ENCODE peak calls at places on chromosome 1, in seven cellular contexts. One of them, this sample, is unnamed.

GRCh38 chr1:193974286-193974798 is 787.9 kb upstream of the B3GALT2 start:
- DNase-seq in activated B cell treated with CpG ODN at 0.5 μM for 24 hours: no peak
- DNase-seq in foreskin fibroblast: no peak
- DNase-seq in prostate gland: no peak
- DNase-seq in GM20000: no peak
- DNase-seq in HFF-Myc: no peak
- DNase-seq in thoracic aorta: no peak
- DNase-seq in this sample: no peak

GRCh38 chr1:206736878-206737728 is 33.5 kb upstream of the IL19 start:
- DNase-seq in activated B cell treated with CpG ODN at 0.5 μM for 24 hours: no peak
- DNase-seq in foreskin fibroblast: no peak
- DNase-seq in prostate gland: no peak
- DNase-seq in GM20000: no peak
- DNase-seq in HFF-Myc: no peak
- DNase-seq in thoracic aorta: no peak
- DNase-seq in this sample: no peak

GRCh38 chr1:65339866-65340483 is 30.6 kb downstream of the DNAJC6 start:
- DNase-seq in activated B cell treated with CpG ODN at 0.5 μM for 24 hours: no peak
- DNase-seq in foreskin fibroblast: peak; percentile 82
- DNase-seq in prostate gland: no peak
- DNase-seq in GM20000: no peak
- DNase-seq in HFF-Myc: peak; percentile 40
- DNase-seq in thoracic aorta: no peak
- DNase-seq in this sample: no peak

GRCh38 chr1:8681911-8682310 is 135.5 kb downstream of the RERE start:
- DNase-seq in activated B cell treated with CpG ODN at 0.5 μM for 24 hours: no peak
- DNase-seq in foreskin fibroblast: no peak
- DNase-seq in prostate gland: no peak
- DNase-seq in GM20000: no peak
- DNase-seq in HFF-Myc: no peak
- DNase-seq in thoracic aorta: no peak
- DNase-seq in this sample: no peak

GRCh38 chr1:155062702-155063411 is 683 bp upstream of the EFNA4 start:
- DNase-seq in activated B cell treated with CpG ODN at 0.5 μM for 24 hours: peak; percentile 74
- DNase-seq in foreskin fibroblast: peak; percentile 81
- DNase-seq in prostate gland: peak; percentile 54
- DNase-seq in GM20000: peak; percentile 88
- DNase-seq in HFF-Myc: no peak
- DNase-seq in thoracic aorta: no peak
- DNase-seq in this sample: no peak

GRCh38 chr1:21534674-21535378 is 25.6 kb downstream of the ALPL start:
- DNase-seq in activated B cell treated with CpG ODN at 0.5 μM for 24 hours: no peak
- DNase-seq in foreskin fibroblast: peak; percentile 31
- DNase-seq in prostate gland: peak; percentile 79
- DNase-seq in GM20000: peak; percentile 66
- DNase-seq in HFF-Myc: no peak
- DNase-seq in thoracic aorta: no peak
- DNase-seq in this sample: no peak

GRCh38 chr1:184409011-184409410 is 22.2 kb downstream of the C1orf21 start:
- DNase-seq in activated B cell treated with CpG ODN at 0.5 μM for 24 hours: no peak
- DNase-seq in foreskin fibroblast: peak; percentile 51
- DNase-seq in prostate gland: no peak
- DNase-seq in GM20000: no peak
- DNase-seq in HFF-Myc: no peak
- DNase-seq in thoracic aorta: no peak
- DNase-seq in this sample: no peak

GRCh38 chr1:98103617-98104284 is 182.9 kb upstream of the DPYD start:
- DNase-seq in activated B cell treated with CpG ODN at 0.5 μM for 24 hours: no peak
- DNase-seq in foreskin fibroblast: peak; percentile 58
- DNase-seq in prostate gland: no peak
- DNase-seq in GM20000: no peak
- DNase-seq in HFF-Myc: no peak
- DNase-seq in thoracic aorta: no peak
- DNase-seq in this sample: no peak

GRCh38 chr1:227958617-227959324 is 11.0 kb upstream of the WNT9A start:
- DNase-seq in activated B cell treated with CpG ODN at 0.5 μM for 24 hours: no peak
- DNase-seq in foreskin fibroblast: no peak
- DNase-seq in prostate gland: no peak
- DNase-seq in GM20000: no peak
- DNase-seq in HFF-Myc: no peak
- DNase-seq in thoracic aorta: no peak
- DNase-seq in this sample: no peak

GRCh38 chr1:225603538-225604354 is 49.2 kb downstream of the ENAH start:
- DNase-seq in activated B cell treated with CpG ODN at 0.5 μM for 24 hours: no peak
- DNase-seq in foreskin fibroblast: peak; percentile 68
- DNase-seq in prostate gland: no peak
- DNase-seq in GM20000: no peak
- DNase-seq in HFF-Myc: peak; percentile 12
- DNase-seq in thoracic aorta: no peak
- DNase-seq in this sample: no peak

GRCh38 chr1:236066054-236066453 is 1.2 kb upstream of the NID1 start:
- DNase-seq in activated B cell treated with CpG ODN at 0.5 μM for 24 hours: no peak
- DNase-seq in foreskin fibroblast: no peak
- DNase-seq in prostate gland: no peak
- DNase-seq in GM20000: peak; percentile 23
- DNase-seq in HFF-Myc: no peak
- DNase-seq in thoracic aorta: no peak
- DNase-seq in this sample: no peak

GRCh38 chr1:48530727-48531351 is 58.8 kb upstream of the SPATA6 start:
- DNase-seq in activated B cell treated with CpG ODN at 0.5 μM for 24 hours: no peak
- DNase-seq in foreskin fibroblast: peak; percentile 39
- DNase-seq in prostate gland: peak; percentile 64
- DNase-seq in GM20000: peak; percentile 62
- DNase-seq in HFF-Myc: peak; percentile 17
- DNase-seq in thoracic aorta: no peak
- DNase-seq in this sample: no peak

GRCh38 chr1:208160259-208160819 is 83.8 kb downstream of the PLXNA2 start:
- DNase-seq in activated B cell treated with CpG ODN at 0.5 μM for 24 hours: no peak
- DNase-seq in foreskin fibroblast: peak; percentile 18
- DNase-seq in prostate gland: no peak
- DNase-seq in GM20000: no peak
- DNase-seq in HFF-Myc: no peak
- DNase-seq in thoracic aorta: no peak
- DNase-seq in this sample: no peak

GRCh38 chr1:107419003-107419402 is 278.2 kb downstream of the NTNG1 start:
- DNase-seq in activated B cell treated with CpG ODN at 0.5 μM for 24 hours: no peak
- DNase-seq in foreskin fibroblast: no peak
- DNase-seq in prostate gland: no peak
- DNase-seq in GM20000: no peak
- DNase-seq in HFF-Myc: no peak
- DNase-seq in thoracic aorta: no peak
- DNase-seq in this sample: no peak

GRCh38 chr1:23122023-23122738 is 46.5 kb downstream of the LUZP1 start:
- DNase-seq in activated B cell treated with CpG ODN at 0.5 μM for 24 hours: no peak
- DNase-seq in foreskin fibroblast: peak; percentile 55
- DNase-seq in prostate gland: peak; percentile 21
- DNase-seq in GM20000: no peak
- DNase-seq in HFF-Myc: no peak
- DNase-seq in thoracic aorta: no peak
- DNase-seq in this sample: no peak

GRCh38 chr1:213982814-213983588 is 4.8 kb upstream of the PROX1 start:
- DNase-seq in activated B cell treated with CpG ODN at 0.5 μM for 24 hours: no peak
- DNase-seq in foreskin fibroblast: peak; percentile 34
- DNase-seq in prostate gland: no peak
- DNase-seq in GM20000: peak; percentile 31
- DNase-seq in HFF-Myc: no peak
- DNase-seq in thoracic aorta: no peak
- DNase-seq in this sample: no peak
- TF ChIP-seq CTCF in activated B cell treated with CpG ODN at 0.5 μM for 24 hours: no peak
- TF ChIP-seq CTCF in foreskin fibroblast: no peak
- TF ChIP-seq CTCF in prostate gland: no peak
- TF ChIP-seq CTCF in GM20000: no peak
- TF ChIP-seq CTCF in HFF-Myc: no peak
- TF ChIP-seq CTCF in thoracic aorta: no peak
- TF ChIP-seq CTCF in this sample: no peak

DNA sequence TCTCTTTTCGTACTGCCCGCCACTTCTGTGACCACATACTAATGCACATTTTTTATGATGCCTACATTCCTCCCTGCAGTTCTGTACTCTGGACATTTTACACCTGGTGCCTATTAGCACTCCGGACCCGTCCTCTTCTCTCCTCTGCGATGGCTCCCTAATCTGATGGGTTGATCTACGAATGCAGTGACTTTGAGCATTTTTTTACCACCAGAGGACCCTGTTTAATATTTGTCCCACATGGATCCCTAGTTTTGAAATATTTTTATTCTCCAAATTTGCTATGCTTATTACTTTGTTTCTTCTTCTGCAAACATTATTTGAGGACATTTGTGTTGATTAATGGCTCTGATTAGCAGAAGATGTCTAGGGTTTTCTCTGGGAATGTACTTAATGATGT is 5.2 kb downstream of the PPFIA4 start:
- DNase-seq in activated B cell treated with CpG ODN at 0.5 μM for 24 hours: no peak
- DNase-seq in foreskin fibroblast: peak; percentile 30
- DNase-seq in prostate gland: no peak
- DNase-seq in GM20000: no peak
- DNase-seq in HFF-Myc: no peak
- DNase-seq in thoracic aorta: no peak
- DNase-seq in this sample: no peak
- TF ChIP-seq CTCF in activated B cell treated with CpG ODN at 0.5 μM for 24 hours: no peak
- TF ChIP-seq CTCF in foreskin fibroblast: peak; percentile 33
- TF ChIP-seq CTCF in prostate gland: no peak
- TF ChIP-seq CTCF in GM20000: no peak
- TF ChIP-seq CTCF in HFF-Myc: peak; percentile 53
- TF ChIP-seq CTCF in thoracic aorta: no peak
- TF ChIP-seq CTCF in this sample: no peak

GRCh38 chr1:211923065-211923464 is 92.5 kb upstream of the LPGAT1 start:
- DNase-seq in activated B cell treated with CpG ODN at 0.5 μM for 24 hours: no peak
- DNase-seq in foreskin fibroblast: no peak
- DNase-seq in prostate gland: no peak
- DNase-seq in GM20000: no peak
- DNase-seq in HFF-Myc: no peak
- DNase-seq in thoracic aorta: no peak
- DNase-seq in this sample: no peak
- TF ChIP-seq CTCF in activated B cell treated with CpG ODN at 0.5 μM for 24 hours: no peak
- TF ChIP-seq CTCF in foreskin fibroblast: no peak
- TF ChIP-seq CTCF in prostate gland: no peak
- TF ChIP-seq CTCF in GM20000: no peak
- TF ChIP-seq CTCF in HFF-Myc: no peak
- TF ChIP-seq CTCF in thoracic aorta: no peak
- TF ChIP-seq CTCF in this sample: no peak

GRCh38 chr1:14567056-14567455 is 31.4 kb upstream of the KAZN start:
- DNase-seq in activated B cell treated with CpG ODN at 0.5 μM for 24 hours: no peak
- DNase-seq in foreskin fibroblast: no peak
- DNase-seq in prostate gland: no peak
- DNase-seq in GM20000: no peak
- DNase-seq in HFF-Myc: no peak
- DNase-seq in thoracic aorta: no peak
- DNase-seq in this sample: no peak
- TF ChIP-seq CTCF in activated B cell treated with CpG ODN at 0.5 μM for 24 hours: no peak
- TF ChIP-seq CTCF in foreskin fibroblast: no peak
- TF ChIP-seq CTCF in prostate gland: no peak
- TF ChIP-seq CTCF in GM20000: no peak
- TF ChIP-seq CTCF in HFF-Myc: no peak
- TF ChIP-seq CTCF in thoracic aorta: no peak
- TF ChIP-seq CTCF in this sample: no peak

GRCh38 chr1:54791880-54792522 is 9.1 kb downstream of the TTC22 start:
- DNase-seq in activated B cell treated with CpG ODN at 0.5 μM for 24 hours: no peak
- DNase-seq in foreskin fibroblast: peak; percentile 69
- DNase-seq in prostate gland: no peak
- DNase-seq in GM20000: peak; percentile 54
- DNase-seq in HFF-Myc: peak; percentile 33
- DNase-seq in thoracic aorta: no peak
- DNase-seq in this sample: no peak
- TF ChIP-seq CTCF in activated B cell treated with CpG ODN at 0.5 μM for 24 hours: no peak
- TF ChIP-seq CTCF in foreskin fibroblast: peak; percentile 50
- TF ChIP-seq CTCF in prostate gland: no peak
- TF ChIP-seq CTCF in GM20000: peak; percentile 20
- TF ChIP-seq CTCF in HFF-Myc: peak; percentile 89
- TF ChIP-seq CTCF in thoracic aorta: peak; percentile 24
- TF ChIP-seq CTCF in this sample: no peak

GRCh38 chr1:175434268-175434860 is 241.8 kb upstream of the KIAA0040 start:
- DNase-seq in activated B cell treated with CpG ODN at 0.5 μM for 24 hours: no peak
- DNase-seq in foreskin fibroblast: no peak
- DNase-seq in prostate gland: no peak
- DNase-seq in GM20000: peak; percentile 37
- DNase-seq in HFF-Myc: no peak
- DNase-seq in thoracic aorta: no peak
- DNase-seq in this sample: no peak
- TF ChIP-seq CTCF in activated B cell treated with CpG ODN at 0.5 μM for 24 hours: no peak
- TF ChIP-seq CTCF in foreskin fibroblast: no peak
- TF ChIP-seq CTCF in prostate gland: no peak
- TF ChIP-seq CTCF in GM20000: peak; percentile 83
- TF ChIP-seq CTCF in HFF-Myc: peak; percentile 41
- TF ChIP-seq CTCF in thoracic aorta: no peak
- TF ChIP-seq CTCF in this sample: no peak

DNA sequence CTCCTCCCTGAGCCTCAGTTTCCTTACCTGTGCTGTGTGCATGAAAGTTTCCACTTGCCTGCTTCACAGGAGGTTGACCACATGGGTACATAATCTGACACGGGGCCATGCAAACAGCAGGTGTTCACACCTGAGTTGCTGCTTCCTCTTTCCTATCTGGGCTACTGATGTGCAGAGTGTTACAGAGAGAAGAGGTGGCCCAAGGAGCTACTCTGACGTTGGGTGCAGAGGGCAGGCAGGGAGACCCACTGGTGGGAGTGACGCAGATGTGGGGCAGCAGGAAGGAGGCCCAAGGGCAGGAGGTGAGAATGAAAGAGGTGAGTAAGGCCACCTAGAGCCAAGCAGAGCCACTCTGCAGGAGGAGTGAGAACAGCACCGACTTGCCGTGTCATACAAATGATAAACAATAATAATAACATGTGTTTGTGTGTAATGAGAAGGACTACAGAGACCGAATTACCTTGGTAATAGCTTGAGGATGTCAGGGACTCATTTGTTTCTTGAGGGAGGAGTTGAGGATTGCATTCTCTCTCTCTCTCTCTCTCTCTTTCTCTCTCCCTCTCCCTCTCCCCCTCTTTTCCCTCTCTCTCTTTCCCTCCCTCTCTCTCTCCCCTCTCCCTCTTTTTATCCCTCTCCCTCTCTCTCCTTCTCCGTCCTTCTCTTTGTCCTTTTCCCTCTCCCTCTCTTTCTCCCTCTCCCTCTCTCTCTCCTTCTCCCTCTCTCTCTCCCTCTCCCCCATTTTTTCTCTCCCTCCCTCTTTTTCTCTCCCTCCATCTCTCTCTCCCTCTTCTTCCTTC is 87.4 kb upstream of the IGSF21 start:
- DNase-seq in activated B cell treated with CpG ODN at 0.5 μM for 24 hours: no peak
- DNase-seq in foreskin fibroblast: no peak
- DNase-seq in prostate gland: no peak
- DNase-seq in GM20000: no peak
- DNase-seq in HFF-Myc: no peak
- DNase-seq in thoracic aorta: no peak
- DNase-seq in this sample: no peak
- TF ChIP-seq CTCF in activated B cell treated with CpG ODN at 0.5 μM for 24 hours: no peak
- TF ChIP-seq CTCF in foreskin fibroblast: no peak
- TF ChIP-seq CTCF in prostate gland: no peak
- TF ChIP-seq CTCF in GM20000: no peak
- TF ChIP-seq CTCF in HFF-Myc: no peak
- TF ChIP-seq CTCF in thoracic aorta: no peak
- TF ChIP-seq CTCF in this sample: no peak